ENCODE peak calls at places on chromosomes 5 and 9, in four cellular contexts. J, L, K and E are unnamed samples.

GRCh38 chr5:7576023-7576715 is 180.2 kb downstream of the ADCY2 start:
- DNase-seq in J (peak), K (no peak), L (no peak), E (no peak)

GRCh38 chr9:35114921-35115341 is 731 bp downstream of the ATOSB start:
- DNase-seq in K (peak), L (no peak), J (peak), E (no peak)

GRCh38 chr5:173964491-173964890 is 24.5 kb upstream of the C5orf47 start:
- DNase-seq in L (no peak), K (no peak), J (no peak), E (no peak)

GRCh38 chr5:44051591-44051990 is 337.6 kb downstream of the FGF10 start:
- DNase-seq in K (no peak), J (no peak), L (no peak), E (no peak)

GRCh38 chr9:95507456-95508241 is 9.1 kb downstream of the PTCH1 start:
- DNase-seq in J (peak), K (peak), L (no peak), E (no peak)

GRCh38 chr5:35133186-35133585 is 85.4 kb upstream of the AGXT2 start:
- DNase-seq in L (no peak), J (no peak), K (no peak), E (no peak)

GRCh38 chr9:13896922-13897835 is 416.8 kb downstream of the NFIB start:
- DNase-seq in L (no peak), J (no peak), K (no peak), E (no peak)

GRCh38 chr5:171907731-171908343 is 98.6 kb downstream of the FBXW11 start:
- DNase-seq in L (peak), J (peak), K (peak), E (peak)

GRCh38 chr9:93303258-93303771 is 119.4 kb downstream of the WNK2 start:
- DNase-seq in K (no peak), L (no peak), J (no peak), E (no peak)

GRCh38 chr9:91361294-91362201 is at the start of gene AUH:
- DNase-seq in J (peak), K (peak), L (no peak), E (peak)

GRCh38 chr5:93623153-93623552 is 40.1 kb downstream of the NR2F1 start:
- DNase-seq in L (no peak), J (no peak), K (no peak), E (no peak)

GRCh38 chr5:148090780-148091221 is 27.0 kb downstream of the SPINK5 start:
- DNase-seq in L (no peak), J (no peak), K (no peak), E (no peak)

GRCh38 chr5:57335092-57335491 is 147.5 kb downstream of the ACTBL2 start:
- DNase-seq in L (peak), K (no peak), J (no peak), E (no peak)

GRCh38 chr5:77973253-77973609 is 197.1 kb upstream of the TBCA start:
- DNase-seq in L (no peak), K (peak), J (no peak), E (no peak)

GRCh38 chr5:94361832-94362754 is 256.3 kb downstream of the KIAA0825 start:
- DNase-seq in L (no peak), K (no peak), J (no peak), E (no peak)

GRCh38 chr9:69276775-69277174 is 48.2 kb upstream of the ENTREP1 start:
- DNase-seq in K (no peak), J (no peak), L (no peak), E (no peak)

GRCh38 chr5:79973511-79973910 is 17.6 kb downstream of the MTX3 start:
- DNase-seq in J (no peak), L (no peak), K (no peak), E (no peak)

GRCh38 chr9:80679920-80680319 is 1009.4 kb downstream of the TLE1 start:
- DNase-seq in K (no peak), L (no peak), J (no peak), E (no peak)

GRCh38 chr9:13588151-13589043 is 308.9 kb upstream of the MPDZ start:
- DNase-seq in L (no peak), K (no peak), J (peak), E (no peak)

GRCh38 chr9:34197756-34198711 is 19.2 kb downstream of the UBAP1 start:
- DNase-seq in L (no peak), K (no peak), J (no peak), E (no peak)

GRCh38 chr5:150082889-150083288 is 3.5 kb downstream of the CSF1R start:
- DNase-seq in K (no peak), J (no peak), L (no peak), E (no peak)

GRCh38 chr5:152638996-152639552 is 234.0 kb upstream of the NMUR2 start:
- DNase-seq in L (no peak), K (no peak), J (no peak), E (no peak)

GRCh38 chr5:9324348-9325056 is 221.4 kb downstream of the SEMA5A start:
- DNase-seq in L (no peak), K (no peak), J (no peak), E (no peak)

GRCh38 chr9:8429157-8429556 is 629.6 kb upstream of the DMAC1 start:
- DNase-seq in J (no peak), L (no peak), K (no peak), E (no peak)

GRCh38 chr9:134375011-134375390 is 48.7 kb downstream of the RXRA start:
- DNase-seq in K (no peak), L (no peak), J (no peak), E (no peak)

GRCh38 chr5:116492016-116492623 is 82.5 kb downstream of the SEMA6A start:
- DNase-seq in K (no peak), L (peak), J (peak), E (peak)

GRCh38 chr9:109699019-109699418 is 81.0 kb upstream of the PALM2AKAP2 start:
- DNase-seq in L (no peak), K (no peak), J (no peak), E (no peak)

GRCh38 chr5:181199881-181200282 is 5.1 kb downstream of the TRIM7 start:
- DNase-seq in K (no peak), J (no peak), L (no peak), E (no peak)

GRCh38 chr5:119049824-119050449 is 20.9 kb upstream of the DMXL1 start:
- DNase-seq in L (no peak), J (peak), K (no peak), E (no peak)